ENCODE peak calls at places on chromosome 15, in eight cellular contexts. I, S, F, A, M, G, B and H are unnamed samples.

GRCh38 chr15:48112242-48112641 is 8.5 kb upstream of the SLC24A5 start:
- DNase-seq in M (no peak), F (no peak), B (no peak), S (no peak), A (peak; percentile 59), G (peak; percentile 11), I (no peak), H (no peak)

GRCh38 chr15:20351448-20351961 is 190.1 kb downstream of the GOLGA6L6 start:
- DNase-seq in I (peak; percentile 88), G (no peak), S (no peak), F (peak; percentile 84), M (no peak), B (no peak), A (no peak), H (no peak)

GRCh38 chr15:88912500-88912921 is 668 bp downstream of the MFGE8 start:
- DNase-seq in A (no peak), G (no peak), B (no peak), S (no peak), I (no peak), F (no peak), M (no peak), H (no peak)

GRCh38 chr15:76191539-76192244 is 119.6 kb downstream of the ETFA start:
- DNase-seq in M (no peak), G (no peak), F (no peak), S (no peak), B (no peak), I (no peak), A (no peak), H (no peak)

GRCh38 chr15:38564557-38565286 is at the start of gene RASGRP1:
- DNase-seq in A (no peak), I (no peak), S (no peak), B (no peak), F (peak; percentile 96), G (peak; percentile 91), M (peak; percentile 81), H (no peak)

GRCh38 chr15:71651750-71652186 is 158.6 kb upstream of the NR2E3 start:
- DNase-seq in B (peak; percentile 55), S (no peak), I (peak; percentile 64), A (peak; percentile 57), G (peak; percentile 45), M (no peak), F (no peak), H (no peak)

GRCh38 chr15:50415752-50416404 is 8.3 kb upstream of the USP8 start:
- DNase-seq in B (no peak), S (no peak), I (no peak), M (no peak), G (peak; percentile 9), A (no peak), F (no peak), H (no peak)

GRCh38 chr15:92059036-92059970 is 205.8 kb downstream of the SLCO3A1 start:
- DNase-seq in A (no peak), I (no peak), S (no peak), B (no peak), M (no peak), G (no peak), F (no peak), H (no peak)

GRCh38 chr15:39433351-39433750 is 147.5 kb upstream of the THBS1 start:
- DNase-seq in A (no peak), S (no peak), B (no peak), I (no peak), G (no peak), M (no peak), F (no peak), H (no peak)

GRCh38 chr15:68536331-68537095 is 42.3 kb upstream of the CORO2B start:
- DNase-seq in S (no peak), F (no peak), I (no peak), G (no peak), M (no peak), B (no peak), A (no peak), H (no peak)

GRCh38 chr15:79433610-79434009 is 1.5 kb downstream of the MINAR1 start:
- DNase-seq in M (no peak), S (no peak), A (no peak), I (no peak), F (no peak), B (no peak), G (no peak), H (no peak)

GRCh38 chr15:66758844-66759243 is 56.8 kb downstream of the SMAD6 start:
- DNase-seq in M (no peak), F (no peak), B (no peak), A (no peak), G (no peak), S (no peak), I (no peak), H (no peak)

GRCh38 chr15:66763186-66764066 is 61.4 kb downstream of the SMAD6 start:
- DNase-seq in F (peak; percentile 81), M (no peak), G (no peak), A (peak; percentile 91), I (no peak), B (peak; percentile 44), S (no peak), H (no peak)

GRCh38 chr15:66761723-66762595 is 59.9 kb downstream of the SMAD6 start:
- DNase-seq in S (no peak), M (no peak), I (no peak), G (no peak), F (peak; percentile 48), B (no peak), A (no peak), H (no peak)

GRCh38 chr15:66760358-66760967 is 58.4 kb downstream of the SMAD6 start:
- DNase-seq in A (peak; percentile 67), M (no peak), F (peak; percentile 69), B (no peak), I (no peak), G (no peak), S (no peak), H (no peak)

GRCh38 chr15:66760968-66761722 is 59.1 kb downstream of the SMAD6 start:
- DNase-seq in I (no peak), A (peak; percentile 68), M (no peak), S (no peak), G (no peak), F (peak; percentile 59), B (no peak), H (no peak)
- H3K27ac ChIP-seq in I (peak overlapping the region; percentile 20), A (peak overlapping the region; percentile 43), M (no peak overlapping the region), S (peak overlapping the region; percentile 74), G (no peak overlapping the region), F (peak overlapping the region; percentile 52), B (peak overlapping the region; percentile 35), H (no peak overlapping the region)

GRCh38 chr15:45457215-45457614 is 65.3 kb downstream of the SLC30A4 start:
- DNase-seq in G (no peak), F (no peak), A (no peak), I (no peak), B (no peak), M (no peak), S (no peak), H (no peak)
- H3K27ac ChIP-seq in G (peak overlapping the region; percentile 63), F (peak overlapping the region; percentile 83), A (peak overlapping the region; percentile 56), I (peak overlapping the region; percentile 82), B (peak overlapping the region; percentile 66), M (no peak overlapping the region), S (peak overlapping the region; percentile 66), H (no peak overlapping the region)

GRCh38 chr15:42373274-42373673 is 14.0 kb downstream of the CAPN3 start:
- DNase-seq in S (no peak), M (no peak), F (no peak), A (peak; percentile 56), I (no peak), G (no peak), B (no peak), H (no peak)

GRCh38 chr15:42373936-42374335 is 14.6 kb downstream of the CAPN3 start:
- DNase-seq in A (peak; percentile 2), M (no peak), S (no peak), F (no peak), I (no peak), G (no peak), B (no peak), H (no peak)

GRCh38 chr15:42368096-42368495 is 8.8 kb downstream of the CAPN3 start:
- DNase-seq in F (no peak), S (no peak), G (no peak), M (no peak), A (no peak), B (no peak), I (no peak), H (no peak)

GRCh38 chr15:42374810-42375209 is 15.5 kb downstream of the CAPN3 start:
- DNase-seq in A (peak; percentile 11), S (no peak), F (no peak), M (no peak), B (no peak), G (no peak), I (no peak), H (no peak)

DNA sequence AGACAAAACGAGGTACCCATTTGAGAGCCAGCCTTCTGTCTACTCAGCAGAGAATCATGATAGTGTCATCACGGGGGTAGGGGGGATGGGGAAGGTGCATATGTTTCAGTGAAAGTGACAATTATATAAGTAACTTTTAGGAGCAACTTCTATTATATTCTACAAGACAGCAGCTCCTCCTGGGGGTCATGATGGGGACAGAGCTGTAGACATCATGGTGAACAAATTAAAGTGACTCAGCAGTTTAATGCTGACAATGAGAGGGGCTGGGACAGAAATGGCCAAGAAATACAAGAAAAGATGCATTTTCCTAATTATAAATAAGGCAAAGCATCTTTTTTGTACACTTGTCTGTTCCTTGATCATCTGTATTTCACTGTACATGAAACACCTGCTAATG is 11.8 kb downstream of the CAPN3 start:
- DNase-seq in F (no peak), G (peak; percentile 34), B (no peak), A (no peak), I (no peak), S (no peak), M (no peak), H (no peak)
- H3K27ac ChIP-seq in F (no peak overlapping the region), G (no peak overlapping the region), B (no peak overlapping the region), A (no peak overlapping the region), I (no peak overlapping the region), S (no peak overlapping the region), M (no peak overlapping the region), H (no peak overlapping the region)

DNA sequence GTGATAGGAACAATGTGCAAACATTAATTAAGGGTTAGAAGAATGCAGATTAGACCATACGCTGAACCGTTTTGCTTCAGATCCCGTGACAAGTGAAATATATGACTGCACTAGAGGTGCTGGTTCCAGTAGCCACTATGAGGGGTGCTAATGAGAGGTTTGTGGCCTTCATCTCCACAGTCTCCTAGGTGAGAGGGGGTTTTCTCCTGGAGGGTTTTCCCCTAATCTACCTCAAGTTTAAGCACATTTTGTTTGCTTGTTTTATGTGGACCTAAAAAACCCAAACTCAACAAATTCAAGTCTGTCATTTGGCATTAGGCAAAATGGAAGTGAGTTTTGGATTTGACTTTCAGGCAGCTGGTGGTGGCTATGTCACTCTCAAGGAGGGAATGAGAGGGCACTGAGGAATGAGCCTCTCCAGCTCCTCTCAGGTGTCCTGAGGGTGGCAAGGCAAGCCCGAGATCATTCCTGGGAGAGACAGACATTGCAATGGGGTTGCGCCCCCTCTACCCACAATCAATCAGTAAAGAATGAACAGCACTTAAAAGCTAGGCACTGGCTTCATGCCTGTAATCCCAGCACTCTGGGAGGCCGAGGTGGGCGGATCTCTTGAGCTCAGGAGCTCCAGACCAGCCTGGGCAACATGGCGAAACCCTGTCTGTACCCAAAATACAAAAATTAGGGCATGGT is 13.9 kb upstream of the SHF start:
- DNase-seq in S (no peak), F (no peak), M (no peak), I (no peak), G (no peak), A (no peak), B (no peak), H (no peak)
- H3K27ac ChIP-seq in S (peak overlapping the region; percentile 99), F (peak overlapping the region; percentile 97), M (peak overlapping the region; percentile 92), I (no peak overlapping the region), G (peak overlapping the region; percentile 76), A (no peak overlapping the region), B (peak overlapping the region; percentile 100), H (peak overlapping the region; percentile 99)

GRCh38 chr15:70024521-70024920 is 73.2 kb downstream of the TLE3 start:
- DNase-seq in M (no peak), I (no peak), G (no peak), B (no peak), F (peak; percentile 71), A (no peak), S (no peak), H (no peak)
- H3K27ac ChIP-seq in M (no peak overlapping the region), I (no peak overlapping the region), G (no peak overlapping the region), B (no peak overlapping the region), F (no peak overlapping the region), A (no peak overlapping the region), S (no peak overlapping the region), H (no peak overlapping the region)